ENCODE peak calls at places on chromosomes 11 and 22, in five cellular contexts. B is fibroblast of the conjunctiva, E is left cardiac atrium, S is head of caudate nucleus, Q is SW 1271. N is an unnamed sample.

GRCh38 chr11:121414141-121414918 is 37.8 kb upstream of the SORL1 start:
- DNase-seq in B (no peak), E (no peak), S (no peak), Q (no peak), N (no peak)

GRCh38 chr11:130416537-130416896 is 11.9 kb downstream of the ADAMTS8 start:
- DNase-seq in B (no peak), E (no peak), S (no peak), Q (no peak), N (no peak)

GRCh38 chr22:29840498-29840897 is 2.4 kb upstream of the ASCC2 start:
- DNase-seq in B (no peak), E (no peak), S (no peak), Q (no peak), N (no peak)

GRCh38 chr11:61783717-61784505 is 8.5 kb downstream of the TMEM258 start:
- DNase-seq in B (no peak), E (no peak), S (no peak), Q (no peak), N (no peak)

GRCh38 chr11:10375280-10376048 is 70.6 kb downstream of the ADM start:
- DNase-seq in B (peak; percentile 46), E (no peak), S (no peak), Q (no peak), N (peak; percentile 10)

GRCh38 chr11:8871283-8871775 is 39.7 kb upstream of the AKIP1 start:
- DNase-seq in B (peak; percentile 85), E (peak; percentile 62), S (peak; percentile 27), Q (no peak), N (peak; percentile 25)

GRCh38 chr22:43185860-43186261 is 1.1 kb downstream of the TTLL12 start:
- DNase-seq in B (no peak), E (peak; percentile 65), S (peak; percentile 14), Q (no peak), N (no peak)

GRCh38 chr11:64123102-64123434 is 42.8 kb downstream of the MACROD1 start:
- DNase-seq in B (no peak), E (peak; percentile 56), S (no peak), Q (no peak), N (no peak)

GRCh38 chr11:550021-550745 is 10.4 kb downstream of the LMNTD2 start:
- DNase-seq in B (no peak), E (no peak), S (no peak), Q (no peak), N (no peak)

GRCh38 chr11:68650801-68651200 is 33.5 kb upstream of the GAL start:
- DNase-seq in B (no peak), E (no peak), S (no peak), Q (no peak), N (no peak)

GRCh38 chr11:11163669-11164377 is 189.2 kb downstream of the CSNK2A3 start:
- DNase-seq in B (no peak), E (no peak), S (no peak), Q (no peak), N (no peak)

GRCh38 chr11:75771646-75772410 is 3.2 kb downstream of the DGAT2 start:
- DNase-seq in B (peak; percentile 29), E (peak; percentile 40), S (no peak), Q (no peak), N (peak; percentile 58)

GRCh38 chr22:22139364-22139763 is 105.2 kb upstream of the VPREB1 start:
- DNase-seq in B (no peak), E (no peak), S (no peak), Q (no peak), N (no peak)

GRCh38 chr11:115390441-115390840 is 113.8 kb downstream of the CADM1 start:
- DNase-seq in B (no peak), E (no peak), S (no peak), Q (no peak), N (no peak)

GRCh38 chr22:28015676-28016601 is 96.9 kb upstream of the PITPNB start:
- DNase-seq in B (no peak), E (peak; percentile 35), S (no peak), Q (no peak), N (no peak)

GRCh38 chr11:122267602-122268001 is 151.6 kb upstream of the BLID start:
- DNase-seq in B (peak; percentile 17), E (no peak), S (no peak), Q (no peak), N (no peak)

GRCh38 chr11:95680169-95680929 is 109.2 kb downstream of the FAM76B start:
- DNase-seq in B (peak; percentile 82), E (no peak), S (no peak), Q (no peak), N (no peak)

GRCh38 chr11:110098645-110099044 is 5.5 kb downstream of the ZC3H12C start:
- DNase-seq in B (no peak), E (no peak), S (no peak), Q (no peak), N (no peak)

N was measured in T1000.